ENCODE peak calls at places on chromosomes 7 and 10, in four cellular contexts. I, X, P and O are unnamed samples.

GRCh38 chr10:4725917-4726606 is 99.9 kb upstream of the AKR1E2 start:
- DNase-seq in I (no peak), X (no peak), P (peak; percentile 89), O (peak; percentile 50)

GRCh38 chr7:30635798-30636197 is 41.1 kb downstream of the GARS1 start:
- DNase-seq in I (no peak), X (no peak), P (no peak), O (no peak)

GRCh38 chr10:68212721-68213352 is 19.1 kb downstream of the ATOH7 start:
- DNase-seq in I (no peak), X (no peak), P (peak; percentile 41), O (peak; percentile 29)

GRCh38 chr7:85776691-85777363 is 590.0 kb upstream of the SEMA3D start:
- DNase-seq in I (no peak), X (peak; percentile 8), P (no peak), O (no peak)

GRCh38 chr7:11358637-11359036 is 385.0 kb downstream of the PHF14 start:
- DNase-seq in I (no peak), X (no peak), P (no peak), O (no peak)

GRCh38 chr10:81943583-81943982 is 68.6 kb downstream of the NRG3 start:
- DNase-seq in I (no peak), X (no peak), P (no peak), O (no peak)

GRCh38 chr7:8190121-8190895 is 71.7 kb downstream of the ICA1 start:
- DNase-seq in I (peak; percentile 61), X (peak; percentile 57), P (peak; percentile 67), O (peak; percentile 53)

GRCh38 chr10:79285315-79286185 is 61.7 kb upstream of the PPIF start:
- DNase-seq in I (no peak), X (no peak), P (no peak), O (no peak)

GRCh38 chr7:134514663-134515062 is 12.7 kb upstream of the AKR1B10 start:
- DNase-seq in I (peak; percentile 52), X (peak; percentile 32), P (peak; percentile 80), O (peak; percentile 71)

GRCh38 chr7:125136341-125136740 is 206.7 kb upstream of the POT1 start:
- DNase-seq in I (no peak), X (no peak), P (no peak), O (no peak)

GRCh38 chr10:106863549-106863948 is 301.0 kb downstream of the SORCS1 start:
- DNase-seq in I (peak; percentile 44), X (no peak), P (no peak), O (no peak)

GRCh38 chr7:99837649-99838361 is 10.0 kb downstream of the CYP3A43 start:
- DNase-seq in I (no peak), X (no peak), P (no peak), O (no peak)

GRCh38 chr7:73721237-73721848 is 1.9 kb upstream of the STX1A start:
- DNase-seq in I (no peak), X (peak; percentile 78), P (no peak), O (no peak)

GRCh38 chr7:98613601-98614425 is 3.3 kb upstream of the NPTX2 start:
- DNase-seq in I (peak; percentile 60), X (no peak), P (peak; percentile 40), O (peak; percentile 19)

GRCh38 chr7:129684777-129685176 is 73.3 kb downstream of the NRF1 start:
- DNase-seq in I (no peak), X (no peak), P (no peak), O (no peak)

GRCh38 chr10:14022954-14023353 is 307.8 kb downstream of the FRMD4A start:
- DNase-seq in I (no peak), X (no peak), P (no peak), O (no peak)

GRCh38 chr7:54817125-54817524 is 58.1 kb upstream of the SEC61G start:
- DNase-seq in I (no peak), X (no peak), P (no peak), O (no peak)

GRCh38 chr7:130084037-130084875 is 13.9 kb downstream of the KLHDC10 start:
- DNase-seq in I (no peak), X (peak; percentile 69), P (no peak), O (no peak)

GRCh38 chr10:99779335-99779734 is 3.1 kb upstream of the ABCC2 start:
- DNase-seq in I (no peak), X (no peak), P (peak; percentile 79), O (peak; percentile 16)

GRCh38 chr7:3461923-3462322 is 160.9 kb downstream of the SDK1 start:
- DNase-seq in I (no peak), X (no peak), P (no peak), O (no peak)

GRCh38 chr7:129646369-129647021 is 35.0 kb downstream of the NRF1 start:
- DNase-seq in I (no peak), X (no peak), P (no peak), O (no peak)

GRCh38 chr10:132738454-132739224 is 47.3 kb downstream of the NKX6-2 start:
- DNase-seq in I (no peak), X (peak; percentile 47), P (no peak), O (no peak)

GRCh38 chr7:47143344-47143743 is 438.6 kb downstream of the TNS3 start:
- DNase-seq in I (no peak), X (no peak), P (peak; percentile 52), O (peak; percentile 55)

GRCh38 chr7:75611557-75612178 is 119.5 kb downstream of the SPDYE5 start:
- DNase-seq in I (no peak), X (peak; percentile 98), P (no peak), O (no peak)

GRCh38 chr7:151085329-151085690 is 965 bp upstream of the AGAP3 start:
- DNase-seq in I (no peak), X (peak; percentile 72), P (no peak), O (no peak)

GRCh38 chr7:76396039-76396732 is 13.3 kb downstream of the SSC4D start:
- DNase-seq in I (no peak), X (no peak), P (no peak), O (no peak)

GRCh38 chr10:112953075-112953501 is 3.0 kb downstream of the TCF7L2 start:
- DNase-seq in I (no peak), X (peak; percentile 44), P (peak; percentile 50), O (no peak)
- H3K4me3 ChIP-seq in I (no peak overlapping the region), X (peak overlapping the region; percentile 83), P (peak overlapping the region; percentile 87), O (peak overlapping the region; percentile 60)

GRCh38 chr7:1526271-1526754 is 4.2 kb upstream of the MAFK start:
- DNase-seq in I (no peak), X (no peak), P (no peak), O (no peak)
- H3K4me3 ChIP-seq in I (no peak overlapping the region), X (no peak overlapping the region), P (no peak overlapping the region), O (no peak overlapping the region)

DNA sequence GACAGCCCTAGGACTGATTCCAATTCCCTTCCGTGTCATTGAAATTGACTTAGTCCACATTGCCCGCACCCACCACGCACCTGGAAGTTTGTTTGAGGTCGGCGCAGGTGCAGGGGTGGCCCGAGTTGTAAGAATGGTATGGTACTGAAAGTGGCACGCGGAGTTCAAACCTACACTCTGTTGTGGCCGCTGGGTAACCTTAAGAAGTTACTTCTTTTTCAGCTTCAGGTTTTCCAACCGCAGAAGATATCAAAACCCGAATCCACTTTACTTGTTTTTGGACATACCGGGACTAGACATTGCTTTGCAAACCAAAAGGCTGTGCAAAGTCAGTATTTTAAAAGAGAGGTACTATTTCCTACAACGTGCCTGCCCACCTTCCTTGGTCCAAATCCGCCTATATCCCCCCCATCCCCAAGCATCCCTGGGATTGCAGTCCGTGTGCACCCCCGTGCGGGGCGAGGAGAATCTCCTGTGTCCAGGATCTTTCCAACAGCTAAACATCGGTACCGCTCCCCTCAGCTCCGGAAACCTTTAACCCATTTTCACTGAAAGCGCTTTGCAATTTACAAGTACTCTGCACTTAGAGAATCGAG is 1.0 kb downstream of the IGFBP3 start:
- DNase-seq in I (no peak), X (no peak), P (peak; percentile 14), O (no peak)
- H3K4me3 ChIP-seq in I (peak overlapping the region; percentile 33), X (no peak overlapping the region), P (peak overlapping the region; percentile 50), O (peak overlapping the region; percentile 57)

GRCh38 chr10:70579234-70580002 is 23.1 kb downstream of the PRF1 start:
- DNase-seq in I (no peak), X (no peak), P (no peak), O (no peak)

GRCh38 chr10:70575874-70576802 is 26.4 kb downstream of the PRF1 start:
- DNase-seq in I (no peak), X (peak; percentile 78), P (peak; percentile 83), O (no peak)

GRCh38 chr10:70576803-70577517 is 25.6 kb downstream of the PRF1 start:
- DNase-seq in I (no peak), X (no peak), P (peak; percentile 47), O (no peak)

GRCh38 chr10:70575486-70575873 is 27.1 kb downstream of the PRF1 start:
- DNase-seq in I (no peak), X (peak; percentile 23), P (peak; percentile 66), O (no peak)

DNA sequence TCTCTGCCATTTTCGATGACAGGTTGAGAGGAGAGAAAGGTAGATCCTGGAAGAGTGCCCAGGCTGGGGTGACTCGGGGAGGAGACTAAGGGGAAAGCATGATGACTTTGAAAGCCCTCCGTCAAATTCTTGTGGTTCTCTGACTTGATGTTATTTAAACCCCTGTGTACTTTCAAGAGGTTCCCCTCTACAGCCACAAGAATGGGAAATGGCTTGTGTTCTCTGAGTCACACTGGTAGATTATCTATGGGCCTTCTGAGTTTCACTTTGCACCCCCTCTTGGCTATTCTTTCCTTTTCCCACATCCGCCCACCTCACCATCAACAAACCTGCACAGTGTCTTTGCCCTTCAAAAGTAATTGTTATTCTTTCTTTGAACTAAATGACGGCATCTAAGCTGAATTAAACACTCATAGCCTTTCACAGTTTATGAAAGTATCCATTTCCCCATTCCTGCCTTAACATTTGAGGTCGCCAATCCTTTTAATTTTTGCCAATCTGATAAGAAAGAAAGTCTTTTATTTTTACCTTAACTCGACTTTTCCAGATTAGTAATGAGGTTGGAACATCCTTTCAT is 24.1 kb downstream of the PRF1 start:
- DNase-seq in I (no peak), X (peak; percentile 40), P (peak; percentile 98), O (peak; percentile 97)
- H3K4me3 ChIP-seq in I (no peak overlapping the region), X (no peak overlapping the region), P (no peak overlapping the region), O (no peak overlapping the region)

GRCh38 chr7:104362756-104363155 is 34.4 kb downstream of the LHFPL3 start:
- DNase-seq in I (no peak), X (no peak), P (no peak), O (no peak)
- H3K4me3 ChIP-seq in I (no peak overlapping the region), X (no peak overlapping the region), P (no peak overlapping the region), O (no peak overlapping the region)